ENCODE peak calls at places on chromosome 17, in eight cellular contexts. M is tibial nerve, T is transverse colon, G is stomach, L is A549, D is sigmoid colon, W is K562, N is H1. K is an unnamed sample.

GRCh38 chr17:3532106-3532858 is 25.3 kb downstream of the TRPV3 start:
- DNase-seq in W (no peak), G (no peak), N (no peak), T (no peak), D (no peak), L (no peak), M (no peak), K (peak)

GRCh38 chr17:64118452-64118979 is 11.4 kb downstream of the ERN1 start:
- DNase-seq in G (peak), M (no peak), D (peak), T (peak), W (peak), N (no peak), L (no peak), K (no peak)

GRCh38 chr17:5592382-5592781 is 8.1 kb upstream of the NLRP1 start:
- DNase-seq in N (no peak), G (no peak), W (peak), D (no peak), M (no peak), L (peak), T (no peak), K (no peak)

GRCh38 chr17:29062215-29062614 is 19.3 kb downstream of the PIPOX start:
- DNase-seq in N (no peak), W (no peak), M (no peak), G (no peak), T (no peak), L (no peak), D (no peak), K (no peak)

GRCh38 chr17:4994081-4994595 is 3.2 kb downstream of the INCA1 start:
- DNase-seq in W (no peak), L (no peak), D (no peak), T (no peak), G (no peak), M (no peak), N (no peak), K (no peak)

GRCh38 chr17:1830288-1830687 is 483 bp downstream of the RPA1 start:
- DNase-seq in T (peak), D (no peak), M (no peak), N (peak), L (peak), G (no peak), W (peak), K (no peak)

GRCh38 chr17:28599311-28600184 is 723 bp upstream of the SPAG5 start:
- DNase-seq in T (peak), N (peak), M (peak), L (peak), W (peak), D (peak), G (peak), K (no peak)

GRCh38 chr17:70144260-70144846 is 25.0 kb upstream of the KCNJ2 start:
- DNase-seq in D (no peak), N (no peak), L (peak), W (no peak), G (no peak), M (no peak), T (no peak), K (no peak)

GRCh38 chr17:65074778-65075250 is 18.3 kb upstream of the GNA13 start:
- DNase-seq in G (no peak), T (peak), L (peak), N (no peak), D (peak), M (no peak), W (peak), K (no peak)

GRCh38 chr17:4944163-4944553 is 4.1 kb downstream of the RNF167 start:
- DNase-seq in W (no peak), M (no peak), L (no peak), N (no peak), G (no peak), T (peak), D (no peak), K (no peak)

GRCh38 chr17:4304417-4305027 is 40.7 kb upstream of the ANKFY1 start:
- DNase-seq in M (no peak), L (peak), T (peak), D (no peak), N (no peak), W (peak), G (peak), K (no peak)

GRCh38 chr17:65455972-65456343 is 105.5 kb downstream of the AXIN2 start:
- DNase-seq in M (no peak), T (peak), G (no peak), W (no peak), L (no peak), N (peak), D (no peak), K (no peak)

GRCh38 chr17:76725580-76726230 is 701 bp downstream of the JMJD6 start:
- DNase-seq in W (peak), T (peak), M (peak), L (peak), G (peak), D (peak), N (no peak), K (peak)

GRCh38 chr17:63447688-63448005 is 1.5 kb upstream of the CYB561 start:
- DNase-seq in D (no peak), M (no peak), L (no peak), N (no peak), T (no peak), W (peak), G (peak), K (no peak)

GRCh38 chr17:557371-557770 is 157.3 kb downstream of the VPS53 start:
- DNase-seq in T (no peak), D (no peak), W (no peak), G (no peak), L (no peak), N (no peak), M (no peak), K (no peak)

GRCh38 chr17:38868968-38869646 is 751 bp upstream of the LASP1 start:
- DNase-seq in W (peak), M (peak), L (peak), D (peak), G (peak), T (peak), N (peak), K (peak)

GRCh38 chr17:64331946-64332493 is 58.6 kb downstream of the PECAM1 start:
- DNase-seq in G (no peak), M (no peak), N (no peak), T (no peak), W (peak), D (no peak), L (no peak), K (no peak)

GRCh38 chr17:76716146-76716833 is 5.5 kb upstream of the MXRA7 start:
- DNase-seq in M (peak), N (no peak), W (peak), G (peak), D (peak), L (no peak), T (no peak), K (no peak)

GRCh38 chr17:3959295-3959899 is 4.8 kb downstream of the ATP2A3 start:
- DNase-seq in T (peak), D (no peak), G (peak), M (no peak), L (peak), N (no peak), W (peak), K (no peak)

GRCh38 chr17:6639651-6640535 is 618 bp downstream of the KIAA0753 start:
- DNase-seq in M (no peak), W (no peak), L (no peak), D (peak), G (no peak), T (peak), N (no peak), K (no peak)

GRCh38 chr17:48294989-48295892 is 134.8 kb downstream of the SKAP1 start:
- DNase-seq in M (no peak), W (peak), G (no peak), T (no peak), D (no peak), L (no peak), N (no peak), K (no peak)

GRCh38 chr17:14048169-14048568 is 21.1 kb upstream of the COX10 start:
- DNase-seq in G (no peak), W (no peak), N (no peak), M (no peak), L (peak), T (no peak), D (no peak), K (no peak)

GRCh38 chr17:74298690-74299617 is 24.9 kb downstream of the DNAI2 start:
- DNase-seq in N (no peak), M (no peak), D (no peak), W (no peak), L (no peak), T (no peak), G (no peak), K (no peak)

GRCh38 chr17:62780273-62780672 is 27.8 kb downstream of the MARCHF10 start:
- DNase-seq in M (no peak), D (no peak), L (no peak), N (no peak), W (no peak), T (no peak), G (peak), K (peak)

GRCh38 chr17:48598727-48599126 is 5.1 kb upstream of the HOXB5 start:
- DNase-seq in T (no peak), L (no peak), W (no peak), M (no peak), G (no peak), N (no peak), D (no peak), K (no peak)

GRCh38 chr17:30956764-30957374 is 14.0 kb upstream of the RNF135 start:
- DNase-seq in W (no peak), D (no peak), M (no peak), T (no peak), L (no peak), G (no peak), N (no peak), K (no peak)

GRCh38 chr17:71118039-71118438 is 948.7 kb downstream of the KCNJ2 start:
- DNase-seq in L (peak), N (no peak), T (no peak), G (no peak), M (no peak), D (no peak), W (no peak), K (no peak)

GRCh38 chr17:77373298-77374169 is 232.8 kb downstream of the SEC14L1 start:
- DNase-seq in W (peak), T (peak), M (no peak), N (peak), D (peak), L (no peak), G (peak), K (no peak)

GRCh38 chr17:17168401-17168800 is 37.7 kb downstream of the PLD6 start:
- DNase-seq in N (no peak), G (no peak), M (no peak), T (no peak), W (no peak), L (no peak), D (no peak), K (no peak)

GRCh38 chr17:45128331-45128730 is 4.0 kb downstream of the PLCD3 start:
- DNase-seq in T (no peak), N (no peak), L (no peak), G (no peak), D (peak), W (no peak), M (no peak), K (no peak)
- TF ChIP-seq POLR2A in T (no peak), N (no peak), L (peak), G (no peak), D (no peak), W (no peak), M (no peak), K (no peak)

GRCh38 chr17:44767493-44767892 is 8.7 kb downstream of the ADAM11 start:
- DNase-seq in T (no peak), N (no peak), G (no peak), W (no peak), L (no peak), D (no peak), M (no peak), K (no peak)

GRCh38 chr17:44769230-44769629 is 10.4 kb downstream of the ADAM11 start:
- DNase-seq in G (no peak), N (no peak), W (no peak), D (no peak), T (no peak), L (no peak), M (no peak), K (no peak)

GRCh38 chr17:44770526-44770925 is 11.7 kb downstream of the ADAM11 start:
- DNase-seq in M (no peak), D (no peak), W (no peak), T (no peak), N (no peak), L (no peak), G (no peak), K (no peak)

GRCh38 chr17:44769647-44770084 is 10.9 kb downstream of the ADAM11 start:
- DNase-seq in W (no peak), D (no peak), N (no peak), G (no peak), T (no peak), M (no peak), L (no peak), K (no peak)

DNA sequence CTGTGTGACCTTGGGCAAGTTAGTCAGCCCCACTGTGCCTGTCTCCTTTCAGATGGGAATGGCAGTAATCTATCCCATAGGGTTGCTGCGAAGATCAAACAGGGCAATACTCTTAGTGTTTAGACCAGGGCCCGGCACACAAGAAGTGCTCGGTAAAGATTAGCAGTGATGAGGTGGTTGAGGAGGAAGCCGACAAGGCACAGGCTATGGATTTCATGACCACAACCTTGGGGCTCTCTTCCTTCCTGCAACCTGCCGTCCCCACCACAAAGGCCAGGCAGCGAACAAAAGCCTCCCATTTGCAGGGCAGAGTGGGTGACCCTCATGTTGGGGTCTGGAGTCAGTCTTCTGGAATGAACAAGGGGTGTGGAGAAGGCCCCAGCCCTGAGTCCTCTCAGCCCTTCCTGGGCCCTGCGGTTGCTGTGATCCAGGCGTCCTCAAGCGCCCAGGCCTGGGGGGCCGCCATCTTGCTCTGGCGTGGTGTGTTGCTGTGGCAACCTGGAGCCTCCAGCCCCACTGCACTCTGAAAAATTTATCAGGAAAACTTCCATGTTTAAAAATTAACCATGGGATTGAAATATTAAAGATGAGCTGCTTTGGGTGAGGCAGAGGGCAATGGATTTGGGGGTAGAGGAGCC is 9.8 kb downstream of the ADAM11 start:
- DNase-seq in G (no peak), D (no peak), L (no peak), M (no peak), N (no peak), T (no peak), W (no peak), K (no peak)
- TF ChIP-seq EP300 in G (no peak), D (no peak), L (no peak), M (no peak), N (no peak), T (no peak), W (no peak), K (no peak)

DNA sequence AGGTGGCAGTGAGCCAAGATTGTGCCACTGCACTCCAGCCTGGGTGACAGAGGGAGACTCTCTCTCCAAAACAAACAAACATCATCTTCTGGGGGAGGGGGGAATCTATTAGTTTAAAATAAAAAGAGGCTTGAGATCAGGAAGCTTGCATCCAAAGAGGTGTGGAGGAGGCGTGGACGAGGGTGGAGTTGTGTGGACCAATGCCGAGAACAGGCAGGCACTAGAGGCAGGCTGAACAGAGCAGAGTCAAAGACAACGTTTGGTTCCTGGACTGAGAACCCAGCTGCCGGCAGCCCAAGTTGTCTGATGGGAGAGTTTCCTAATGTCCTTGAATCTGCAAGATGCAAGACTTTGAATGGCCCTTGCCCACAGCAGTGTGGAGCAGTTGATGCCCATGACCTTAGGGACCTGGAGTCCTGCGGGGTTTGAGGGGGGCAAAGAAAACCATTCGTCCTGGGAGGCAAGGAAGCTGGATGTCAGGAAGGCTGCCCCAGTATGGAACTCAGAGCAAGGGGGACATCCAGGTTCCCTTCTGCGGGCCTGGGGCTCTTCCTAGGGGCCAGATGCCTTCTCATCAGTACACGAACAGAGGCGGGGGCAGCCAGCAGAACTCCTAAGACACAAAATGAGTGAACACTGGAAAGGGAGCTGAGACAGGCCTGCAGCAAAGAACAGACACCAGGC is 9.2 kb downstream of the TBC1D16 start:
- DNase-seq in G (peak), N (no peak), T (peak), D (no peak), M (peak), W (no peak), L (no peak), K (no peak)
- TF ChIP-seq POLR2A in G (no peak), N (no peak), T (no peak), D (no peak), M (no peak), W (no peak), L (no peak), K (no peak)

GRCh38 chr17:66582373-66583111 is 252.4 kb upstream of the CACNG5 start:
- DNase-seq in N (no peak), G (no peak), D (no peak), L (no peak), M (no peak), T (no peak), W (no peak), K (no peak)
- TF ChIP-seq EP300 in N (no peak), G (no peak), D (no peak), L (no peak), M (no peak), T (no peak), W (no peak), K (no peak)

DNA sequence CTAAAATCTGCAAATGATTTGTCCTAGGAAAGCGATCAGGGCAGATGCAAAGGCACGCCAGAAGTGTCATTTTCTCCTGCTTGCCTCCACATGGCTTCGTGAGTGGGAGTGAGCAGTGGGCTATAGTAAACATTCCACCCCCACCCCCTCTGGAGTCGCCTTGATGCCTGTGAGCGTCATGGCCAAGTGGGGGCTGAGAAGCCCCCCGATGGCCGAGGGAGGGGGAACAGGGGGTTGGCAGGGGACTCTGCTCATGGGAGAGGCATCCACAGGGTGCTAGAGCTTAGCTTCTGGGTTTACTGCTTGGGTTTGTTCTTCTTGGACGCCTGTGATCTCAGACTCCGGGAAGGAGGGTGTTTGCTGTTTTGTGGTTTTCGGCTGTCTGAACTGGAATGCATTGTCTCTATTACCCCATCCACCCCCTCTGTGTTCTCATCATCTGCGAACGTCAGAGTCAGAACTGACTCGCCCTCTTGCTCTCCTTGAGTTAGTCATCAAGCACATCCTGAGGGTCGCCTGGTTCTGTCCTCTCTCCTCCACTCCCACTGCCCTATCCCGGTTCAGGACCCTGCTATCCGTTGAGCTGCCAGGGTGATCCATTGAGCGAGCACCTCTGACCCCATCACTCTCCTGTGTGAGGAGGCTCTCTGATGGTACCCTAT is 15.4 kb downstream of the TNS4 start:
- DNase-seq in L (peak), G (no peak), W (peak), T (no peak), N (no peak), D (peak), M (peak), K (no peak)
- TF ChIP-seq POLR2A in L (no peak), G (no peak), W (no peak), T (no peak), N (no peak), D (no peak), M (no peak), K (no peak)

GRCh38 chr17:18321309-18321708 is 6.2 kb downstream of the SMCR8 start:
- DNase-seq in D (peak), M (no peak), L (no peak), T (no peak), W (peak), N (no peak), G (no peak), K (no peak)

GRCh38 chr17:18323007-18323406 is 7.9 kb downstream of the SMCR8 start:
- DNase-seq in G (no peak), W (no peak), L (peak), M (no peak), T (no peak), D (peak), N (no peak), K (no peak)

GRCh38 chr17:18324140-18325049 is 9.3 kb downstream of the SMCR8 start:
- DNase-seq in T (no peak), D (peak), N (no peak), L (no peak), M (no peak), G (no peak), W (no peak), K (no peak)

GRCh38 chr17:18322522-18322921 is 7.4 kb downstream of the SMCR8 start:
- DNase-seq in G (no peak), T (no peak), N (no peak), W (no peak), M (no peak), D (peak), L (no peak), K (no peak)

GRCh38 chr17:18323507-18324139 is 8.5 kb downstream of the SMCR8 start:
- DNase-seq in D (peak), N (no peak), W (no peak), G (no peak), L (no peak), T (no peak), M (no peak), K (no peak)
- TF ChIP-seq EP300 in D (no peak), N (no peak), W (no peak), G (no peak), L (no peak), T (no peak), M (no peak), K (no peak)